ENCODE peak calls at places on chromosomes 16 and 17, in five cellular contexts. One of them, this sample, is unnamed.

GRCh38 chr16:50699345-50700159 is 6.1 kb downstream of the NOD2 start:
- DNase-seq in brain microvascular endothelial cell: no peak
- DNase-seq in A549: peak; percentile 19
- DNase-seq in AG09309: no peak
- DNase-seq in lower lobe of right lung: no peak
- DNase-seq in this sample: no peak

GRCh38 chr17:50527155-50527762 is 5.3 kb upstream of the EPN3 start:
- DNase-seq in brain microvascular endothelial cell: no peak
- DNase-seq in A549: no peak
- DNase-seq in AG09309: no peak
- DNase-seq in lower lobe of right lung: no peak
- DNase-seq in this sample: no peak

GRCh38 chr17:77495575-77495974 is 354.8 kb downstream of the SEC14L1 start:
- DNase-seq in brain microvascular endothelial cell: no peak
- DNase-seq in A549: no peak
- DNase-seq in AG09309: no peak
- DNase-seq in lower lobe of right lung: no peak
- DNase-seq in this sample: no peak

GRCh38 chr17:66942453-66943264 is 21.8 kb upstream of the CACNG4 start:
- DNase-seq in brain microvascular endothelial cell: no peak
- DNase-seq in A549: no peak
- DNase-seq in AG09309: no peak
- DNase-seq in lower lobe of right lung: no peak
- DNase-seq in this sample: no peak

GRCh38 chr16:280552-280951 is at the start of gene ARHGDIG:
- DNase-seq in brain microvascular endothelial cell: no peak
- DNase-seq in A549: no peak
- DNase-seq in AG09309: no peak
- DNase-seq in lower lobe of right lung: no peak
- DNase-seq in this sample: no peak

GRCh38 chr17:68101992-68102758 is 66.6 kb downstream of the KPNA2 start:
- DNase-seq in brain microvascular endothelial cell: peak; percentile 6
- DNase-seq in A549: peak; percentile 23
- DNase-seq in AG09309: no peak
- DNase-seq in lower lobe of right lung: no peak
- DNase-seq in this sample: no peak

GRCh38 chr17:21209511-21210175 is 4.3 kb downstream of the TMEM11 start:
- DNase-seq in brain microvascular endothelial cell: no peak
- DNase-seq in A549: no peak
- DNase-seq in AG09309: no peak
- DNase-seq in lower lobe of right lung: peak; percentile 78
- DNase-seq in this sample: no peak

GRCh38 chr16:4486126-4486893 is 10.1 kb downstream of the HMOX2 start:
- DNase-seq in brain microvascular endothelial cell: no peak
- DNase-seq in A549: no peak
- DNase-seq in AG09309: no peak
- DNase-seq in lower lobe of right lung: no peak
- DNase-seq in this sample: no peak

GRCh38 chr16:46789499-46790414 is 41.2 kb downstream of the C16orf87 start:
- DNase-seq in brain microvascular endothelial cell: peak; percentile 64
- DNase-seq in A549: peak; percentile 61
- DNase-seq in AG09309: no peak
- DNase-seq in lower lobe of right lung: peak; percentile 86
- DNase-seq in this sample: no peak

GRCh38 chr17:67680445-67681224 is 37.1 kb upstream of the NOL11 start:
- DNase-seq in brain microvascular endothelial cell: no peak
- DNase-seq in A549: no peak
- DNase-seq in AG09309: no peak
- DNase-seq in lower lobe of right lung: no peak
- DNase-seq in this sample: no peak

GRCh38 chr16:1534021-1535020 is 855 bp downstream of the TMEM204 start:
- DNase-seq in brain microvascular endothelial cell: no peak
- DNase-seq in A549: no peak
- DNase-seq in AG09309: no peak
- DNase-seq in lower lobe of right lung: no peak
- DNase-seq in this sample: no peak

GRCh38 chr17:65027305-65027704 is 29.2 kb downstream of the GNA13 start:
- DNase-seq in brain microvascular endothelial cell: peak; percentile 62
- DNase-seq in A549: peak; percentile 74
- DNase-seq in AG09309: no peak
- DNase-seq in lower lobe of right lung: no peak
- DNase-seq in this sample: peak; percentile 15

GRCh38 chr17:72984925-72985322 is 107.6 kb downstream of the SLC39A11 start:
- DNase-seq in brain microvascular endothelial cell: peak; percentile 47
- DNase-seq in A549: no peak
- DNase-seq in AG09309: no peak
- DNase-seq in lower lobe of right lung: peak; percentile 65
- DNase-seq in this sample: no peak

GRCh38 chr17:45759761-45760160 is 24.4 kb upstream of the CRHR1 start:
- DNase-seq in brain microvascular endothelial cell: no peak
- DNase-seq in A549: peak; percentile 63
- DNase-seq in AG09309: no peak
- DNase-seq in lower lobe of right lung: no peak
- DNase-seq in this sample: no peak

GRCh38 chr17:81558941-81559806 is 7.0 kb upstream of the FAAP100 start:
- DNase-seq in brain microvascular endothelial cell: no peak
- DNase-seq in A549: peak; percentile 85
- DNase-seq in AG09309: no peak
- DNase-seq in lower lobe of right lung: no peak
- DNase-seq in this sample: no peak
- TF ChIP-seq CTCF in brain microvascular endothelial cell: peak; percentile 72
- TF ChIP-seq CTCF in A549: peak; percentile 62
- TF ChIP-seq CTCF in AG09309: peak; percentile 32
- TF ChIP-seq CTCF in lower lobe of right lung: no peak
- TF ChIP-seq CTCF in this sample: peak; percentile 22

DNA sequence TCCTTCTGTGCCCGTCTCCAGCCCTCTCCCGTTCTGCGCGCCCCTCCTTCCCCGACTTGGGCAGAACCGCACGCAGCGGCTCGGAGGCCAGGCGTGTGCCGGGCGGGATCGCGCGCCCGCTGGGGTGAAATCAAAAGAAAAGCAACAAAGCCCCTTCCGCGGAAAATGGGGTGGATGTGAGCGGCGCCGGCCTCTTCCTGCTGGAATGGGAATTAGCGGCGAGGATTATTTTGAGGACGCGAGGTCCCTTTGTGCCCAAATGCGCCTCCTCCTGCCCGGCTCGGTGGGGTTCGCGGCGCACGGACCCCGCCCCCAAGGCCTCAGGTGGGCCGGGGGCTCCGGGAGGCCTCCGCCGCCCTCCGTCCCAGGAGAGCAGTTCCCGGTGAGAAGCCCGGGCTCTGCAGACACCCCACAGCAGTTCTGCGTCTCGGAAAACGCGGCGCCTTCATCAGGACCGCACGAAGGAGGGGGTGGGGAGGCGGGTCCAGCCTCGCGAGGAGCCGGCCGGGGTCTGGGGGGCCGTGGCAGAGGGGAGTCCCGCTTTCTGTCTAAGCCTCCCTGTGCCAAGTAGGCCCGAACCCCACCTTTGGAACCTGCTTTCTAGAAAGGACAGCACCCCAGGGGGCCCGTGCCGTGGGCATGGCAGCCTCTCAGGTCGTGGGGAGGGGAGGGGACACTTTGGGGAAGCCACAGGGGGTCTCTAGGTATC is 91.0 kb upstream of the CBX4 start:
- DNase-seq in brain microvascular endothelial cell: no peak
- DNase-seq in A549: no peak
- DNase-seq in AG09309: no peak
- DNase-seq in lower lobe of right lung: no peak
- DNase-seq in this sample: no peak
- H3K4me3 ChIP-seq in brain microvascular endothelial cell: peak overlapping the region; percentile 9
- H3K4me3 ChIP-seq in A549: peak overlapping the region; percentile 48
- H3K4me3 ChIP-seq in AG09309: peak overlapping the region; percentile 8
- H3K4me3 ChIP-seq in lower lobe of right lung: peak overlapping the region; percentile 33
- H3K4me3 ChIP-seq in this sample: peak overlapping the region; percentile 29

GRCh38 chr16:19446886-19447285 is 29.2 kb downstream of the TMC5 start:
- DNase-seq in brain microvascular endothelial cell: no peak
- DNase-seq in A549: no peak
- DNase-seq in AG09309: no peak
- DNase-seq in lower lobe of right lung: no peak
- DNase-seq in this sample: no peak

GRCh38 chr16:19443659-19444058 is 26.0 kb downstream of the TMC5 start:
- DNase-seq in brain microvascular endothelial cell: no peak
- DNase-seq in A549: no peak
- DNase-seq in AG09309: no peak
- DNase-seq in lower lobe of right lung: no peak
- DNase-seq in this sample: no peak

GRCh38 chr16:19450186-19450585 is 32.5 kb downstream of the TMC5 start:
- DNase-seq in brain microvascular endothelial cell: no peak
- DNase-seq in A549: no peak
- DNase-seq in AG09309: no peak
- DNase-seq in lower lobe of right lung: no peak
- DNase-seq in this sample: no peak

GRCh38 chr16:19446300-19446846 is 28.7 kb downstream of the TMC5 start:
- DNase-seq in brain microvascular endothelial cell: no peak
- DNase-seq in A549: no peak
- DNase-seq in AG09309: no peak
- DNase-seq in lower lobe of right lung: no peak
- DNase-seq in this sample: no peak
- TF ChIP-seq CTCF in brain microvascular endothelial cell: no peak
- TF ChIP-seq CTCF in A549: no peak
- TF ChIP-seq CTCF in AG09309: no peak
- TF ChIP-seq CTCF in lower lobe of right lung: no peak
- TF ChIP-seq CTCF in this sample: no peak

GRCh38 chr16:72876981-72877373 is 171.0 kb downstream of the ZFHX3 start:
- DNase-seq in brain microvascular endothelial cell: peak; percentile 37
- DNase-seq in A549: no peak
- DNase-seq in AG09309: no peak
- DNase-seq in lower lobe of right lung: no peak
- DNase-seq in this sample: no peak
- H3K4me3 ChIP-seq in brain microvascular endothelial cell: no peak overlapping the region
- H3K4me3 ChIP-seq in A549: no peak overlapping the region
- H3K4me3 ChIP-seq in AG09309: no peak overlapping the region
- H3K4me3 ChIP-seq in lower lobe of right lung: no peak overlapping the region
- H3K4me3 ChIP-seq in this sample: no peak overlapping the region

GRCh38 chr16:71499775-71500364 is 10.7 kb upstream of the ZNF19 start:
- DNase-seq in brain microvascular endothelial cell: peak; percentile 59
- DNase-seq in A549: peak; percentile 67
- DNase-seq in AG09309: no peak
- DNase-seq in lower lobe of right lung: no peak
- DNase-seq in this sample: peak; percentile 11
- TF ChIP-seq CTCF in brain microvascular endothelial cell: peak; percentile 73
- TF ChIP-seq CTCF in A549: peak; percentile 84
- TF ChIP-seq CTCF in AG09309: peak; percentile 66
- TF ChIP-seq CTCF in lower lobe of right lung: peak; percentile 68
- TF ChIP-seq CTCF in this sample: peak; percentile 71

GRCh38 chr16:79598341-79599181 is 2.0 kb downstream of the MAF start:
- DNase-seq in brain microvascular endothelial cell: peak; percentile 45
- DNase-seq in A549: peak; percentile 66
- DNase-seq in AG09309: no peak
- DNase-seq in lower lobe of right lung: peak; percentile 72
- DNase-seq in this sample: no peak

GRCh38 chr16:79600636-79601091 is at the start of gene MAF:
- DNase-seq in brain microvascular endothelial cell: peak; percentile 97
- DNase-seq in A549: peak; percentile 72
- DNase-seq in AG09309: peak; percentile 7
- DNase-seq in lower lobe of right lung: peak; percentile 95
- DNase-seq in this sample: peak; percentile 93

GRCh38 chr16:79599837-79600635 is 501 bp downstream of the MAF start:
- DNase-seq in brain microvascular endothelial cell: no peak
- DNase-seq in A549: peak; percentile 49
- DNase-seq in AG09309: no peak
- DNase-seq in lower lobe of right lung: peak; percentile 73
- DNase-seq in this sample: no peak

GRCh38 chr16:79597775-79598174 is 2.8 kb downstream of the MAF start:
- DNase-seq in brain microvascular endothelial cell: no peak
- DNase-seq in A549: no peak
- DNase-seq in AG09309: no peak
- DNase-seq in lower lobe of right lung: no peak
- DNase-seq in this sample: no peak

GRCh38 chr16:79599256-79599836 is 1.2 kb downstream of the MAF start:
- DNase-seq in brain microvascular endothelial cell: no peak
- DNase-seq in A549: peak; percentile 31
- DNase-seq in AG09309: no peak
- DNase-seq in lower lobe of right lung: no peak
- DNase-seq in this sample: no peak
- H3K4me3 ChIP-seq in brain microvascular endothelial cell: peak overlapping the region; percentile 83
- H3K4me3 ChIP-seq in A549: peak overlapping the region; percentile 49
- H3K4me3 ChIP-seq in AG09309: peak overlapping the region; percentile 19
- H3K4me3 ChIP-seq in lower lobe of right lung: peak overlapping the region; percentile 73
- H3K4me3 ChIP-seq in this sample: peak overlapping the region; percentile 84

DNA sequence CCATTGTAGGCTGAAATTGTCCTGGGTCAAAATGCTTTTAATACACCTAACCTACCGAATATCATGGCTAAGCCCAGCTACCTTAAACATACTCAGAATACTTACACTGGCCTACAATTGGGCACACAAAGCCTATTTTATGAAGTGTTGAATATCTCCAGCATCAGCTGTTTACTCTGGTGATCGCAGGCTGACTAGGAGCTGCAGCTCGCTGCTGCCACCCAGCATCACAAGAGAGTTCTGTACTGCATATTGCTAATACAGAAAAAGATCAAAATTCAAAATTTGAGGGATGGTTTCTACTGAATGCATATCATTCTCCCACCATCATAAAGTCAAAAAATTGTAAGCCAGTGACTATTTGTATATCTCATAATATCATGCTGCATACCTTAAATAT is 55.3 kb downstream of the ULK2 start:
- DNase-seq in brain microvascular endothelial cell: no peak
- DNase-seq in A549: peak; percentile 50
- DNase-seq in AG09309: no peak
- DNase-seq in lower lobe of right lung: no peak
- DNase-seq in this sample: no peak
- TF ChIP-seq CTCF in brain microvascular endothelial cell: peak; percentile 69
- TF ChIP-seq CTCF in A549: peak; percentile 46
- TF ChIP-seq CTCF in AG09309: peak; percentile 54
- TF ChIP-seq CTCF in lower lobe of right lung: no peak
- TF ChIP-seq CTCF in this sample: peak; percentile 54

GRCh38 chr17:59623151-59623550 is 3.5 kb downstream of the CLTC start:
- DNase-seq in brain microvascular endothelial cell: no peak
- DNase-seq in A549: no peak
- DNase-seq in AG09309: no peak
- DNase-seq in lower lobe of right lung: no peak
- DNase-seq in this sample: no peak
- H3K4me3 ChIP-seq in brain microvascular endothelial cell: peak overlapping the region; percentile 18
- H3K4me3 ChIP-seq in A549: peak overlapping the region; percentile 93
- H3K4me3 ChIP-seq in AG09309: no peak overlapping the region
- H3K4me3 ChIP-seq in lower lobe of right lung: peak overlapping the region; percentile 0
- H3K4me3 ChIP-seq in this sample: peak overlapping the region; percentile 95

DNA sequence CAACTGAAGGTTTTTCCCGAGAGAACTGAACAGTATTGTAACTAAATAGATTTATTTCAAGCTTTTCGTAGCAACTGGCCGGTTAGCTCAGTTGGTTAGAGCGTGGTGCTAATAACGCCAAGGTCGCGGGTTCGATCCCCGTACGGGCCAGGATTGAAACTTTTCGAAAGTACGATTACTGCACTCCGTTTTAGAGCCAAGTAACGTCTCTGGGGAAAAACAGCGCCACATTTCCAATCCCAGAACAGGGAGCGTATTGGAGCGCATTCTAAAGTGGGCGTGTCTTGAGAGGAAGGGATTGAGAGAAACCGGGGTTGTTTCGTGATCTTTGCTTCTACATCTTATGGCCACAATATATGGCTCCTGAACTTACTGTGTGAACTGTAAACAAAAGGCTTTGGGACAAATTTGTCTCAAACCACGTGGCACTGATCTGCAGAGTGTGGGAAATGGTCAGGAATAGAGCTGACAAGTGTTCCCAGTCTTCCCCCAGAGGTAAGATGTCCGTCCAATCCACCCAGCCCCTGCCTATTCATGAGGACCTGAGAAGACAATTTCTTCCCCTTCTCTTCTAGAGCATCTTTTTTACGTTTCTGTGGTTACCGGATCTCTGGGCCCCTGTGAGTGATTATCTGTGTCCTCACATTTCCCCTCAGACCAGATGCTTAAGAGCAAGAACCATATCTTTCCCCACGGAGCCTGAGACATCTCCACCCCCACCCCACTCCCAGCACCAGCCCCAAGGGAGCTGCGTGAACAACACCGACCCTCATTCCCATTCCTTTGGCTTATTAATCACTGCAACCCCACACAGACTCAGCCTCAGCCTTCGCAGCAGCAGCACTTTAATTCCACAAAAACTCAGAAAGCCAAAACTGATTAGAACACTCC is 2.2 kb downstream of the BORCS6 start:
- DNase-seq in brain microvascular endothelial cell: peak; percentile 98
- DNase-seq in A549: peak; percentile 100
- DNase-seq in AG09309: peak; percentile 99
- DNase-seq in lower lobe of right lung: peak; percentile 87
- DNase-seq in this sample: peak; percentile 95
- TF ChIP-seq CTCF in brain microvascular endothelial cell: peak; percentile 16
- TF ChIP-seq CTCF in A549: no peak
- TF ChIP-seq CTCF in AG09309: peak; percentile 12
- TF ChIP-seq CTCF in lower lobe of right lung: peak; percentile 6
- TF ChIP-seq CTCF in this sample: no peak